ENCODE peak calls at places on chromosomes 4 and X, in eight cellular contexts. B is HCT116, D is breast epithelium, Z is esophagus muscularis mucosa, Y is GM23338, L is GM12878, Q is stomach, N is K562. M is an unnamed sample. For H3K4me1, the result is how much of the 10 kb centered on the place peaks cover.

GRCh38 chrX:40132751-40133150 is 35.0 kb upstream of the BCOR start:
- DNase-seq in L (no peak), D (peak), Z (peak), N (peak), B (peak), Y (no peak), Q (peak), M (no peak)

GRCh38 chr4:169070895-169071218 is 60.8 kb upstream of the CBR4 start:
- DNase-seq in B (no peak), Y (no peak), Q (peak), Z (no peak), L (no peak), N (no peak), D (peak), M (no peak)

GRCh38 chrX:66163849-66164401 is at the start of gene HEPH:
- DNase-seq in Z (no peak), L (peak), B (no peak), Y (peak), N (peak), Q (no peak), D (no peak), M (no peak)

GRCh38 chrX:24767557-24767956 is 73.8 kb downstream of the POLA1 start:
- DNase-seq in Y (no peak), N (no peak), Z (no peak), L (no peak), B (no peak), D (no peak), Q (no peak), M (no peak)

GRCh38 chr4:110247591-110247990 is 49.2 kb upstream of the ELOVL6 start:
- DNase-seq in Z (no peak), D (no peak), L (no peak), Q (no peak), B (no peak), N (no peak), Y (no peak), M (no peak)

GRCh38 chrX:153521034-153521433 is 3.6 kb downstream of the ATP2B3 start:
- DNase-seq in N (no peak), Y (no peak), Q (peak), L (no peak), Z (no peak), B (no peak), D (no peak), M (no peak)

GRCh38 chrX:25275159-25275558 is 259.4 kb upstream of the ARX start:
- DNase-seq in L (no peak), D (no peak), N (no peak), Q (no peak), Z (no peak), B (no peak), Y (no peak), M (no peak)

GRCh38 chrX:38806875-38807601 is 5.8 kb downstream of the MID1IP1 start:
- DNase-seq in N (no peak), Y (peak), B (no peak), L (no peak), D (no peak), Q (no peak), Z (no peak), M (no peak)

GRCh38 chr4:48195853-48196252 is 61.8 kb upstream of the TXK start:
- DNase-seq in D (no peak), N (no peak), Q (no peak), B (no peak), Z (no peak), Y (no peak), L (no peak), M (no peak)
- H3K4me1 ChIP-seq in D (under half), N (half or more), Q (under half), B (under half), Z (under half), Y (under half), L (under half), M (under half)

GRCh38 chr4:67292045-67292444 is 253.3 kb downstream of the CENPC start:
- DNase-seq in Q (no peak), Y (no peak), D (no peak), L (no peak), Z (no peak), N (no peak), B (no peak), M (no peak)
- TF ChIP-seq POLR2AphosphoS5 in Q (no peak), Y (no peak), D (no peak), L (no peak), Z (no peak), N (no peak), B (no peak), M (no peak)

GRCh38 chr4:10114147-10114546 is 2.5 kb downstream of the WDR1 start:
- DNase-seq in D (no peak), Q (no peak), Z (no peak), N (no peak), B (no peak), L (no peak), Y (no peak), M (no peak)

GRCh38 chr4:10115271-10115656 is 1.3 kb downstream of the WDR1 start:
- DNase-seq in D (no peak), Y (no peak), Q (no peak), L (no peak), B (no peak), Z (no peak), N (no peak), M (no peak)

GRCh38 chr4:10113362-10114047 is 3.1 kb downstream of the WDR1 start:
- DNase-seq in D (no peak), Y (no peak), B (no peak), Q (no peak), N (no peak), Z (no peak), L (no peak), M (no peak)

GRCh38 chr4:10115657-10116624 is 658 bp downstream of the WDR1 start:
- DNase-seq in L (peak), B (peak), Z (no peak), Y (peak), N (peak), Q (peak), D (peak), M (peak)

GRCh38 chr4:10114607-10115006 is 2.0 kb downstream of the WDR1 start:
- DNase-seq in D (no peak), Y (no peak), Z (no peak), B (no peak), Q (no peak), N (no peak), L (no peak), M (no peak)
- H3K4me1 ChIP-seq in D (under half), Y (under half), Z (half or more), B (under half), Q (half or more), N (under half), L (under half), M (half or more)

DNA sequence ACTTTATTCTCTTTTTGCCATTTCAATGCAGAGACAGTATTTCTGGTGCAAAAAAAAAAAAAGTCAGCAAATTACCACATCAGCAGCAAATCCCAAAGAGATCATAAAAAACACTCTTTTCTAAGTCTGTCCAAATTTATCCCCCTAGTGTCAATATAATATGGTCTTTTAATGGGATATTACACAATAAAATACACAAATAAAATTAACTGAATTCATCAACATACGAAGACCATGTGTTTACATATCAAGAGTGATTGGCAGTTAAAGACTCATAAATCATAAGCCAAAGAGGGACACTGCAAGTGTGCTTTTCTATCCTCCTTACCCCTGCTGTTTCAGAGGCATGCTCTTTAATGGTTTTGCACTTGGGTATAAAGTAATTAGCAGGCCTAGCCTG is 340.2 kb upstream of the DKK2 start:
- DNase-seq in Z (no peak), D (no peak), L (no peak), Q (no peak), Y (no peak), N (no peak), B (no peak), M (no peak)
- TF ChIP-seq POLR2AphosphoS5 in Z (no peak), D (no peak), L (no peak), Q (no peak), Y (no peak), N (no peak), B (no peak), M (no peak)

GRCh38 chr4:143391261-143391660 is 54.6 kb downstream of the GAB1 start:
- DNase-seq in N (no peak), L (no peak), D (no peak), Q (no peak), Z (no peak), B (no peak), Y (peak), M (no peak)

GRCh38 chr4:143391895-143392294 is 55.2 kb downstream of the GAB1 start:
- DNase-seq in Z (no peak), D (no peak), L (no peak), B (no peak), Y (no peak), N (no peak), Q (no peak), M (no peak)

GRCh38 chr4:143386812-143387211 is 50.1 kb downstream of the GAB1 start:
- DNase-seq in D (no peak), L (no peak), Q (no peak), N (peak), B (no peak), Z (no peak), Y (peak), M (no peak)

GRCh38 chr4:143390764-143391163 is 54.1 kb downstream of the GAB1 start:
- DNase-seq in B (no peak), N (no peak), Z (no peak), D (no peak), Q (no peak), Y (no peak), L (no peak), M (no peak)

DNA sequence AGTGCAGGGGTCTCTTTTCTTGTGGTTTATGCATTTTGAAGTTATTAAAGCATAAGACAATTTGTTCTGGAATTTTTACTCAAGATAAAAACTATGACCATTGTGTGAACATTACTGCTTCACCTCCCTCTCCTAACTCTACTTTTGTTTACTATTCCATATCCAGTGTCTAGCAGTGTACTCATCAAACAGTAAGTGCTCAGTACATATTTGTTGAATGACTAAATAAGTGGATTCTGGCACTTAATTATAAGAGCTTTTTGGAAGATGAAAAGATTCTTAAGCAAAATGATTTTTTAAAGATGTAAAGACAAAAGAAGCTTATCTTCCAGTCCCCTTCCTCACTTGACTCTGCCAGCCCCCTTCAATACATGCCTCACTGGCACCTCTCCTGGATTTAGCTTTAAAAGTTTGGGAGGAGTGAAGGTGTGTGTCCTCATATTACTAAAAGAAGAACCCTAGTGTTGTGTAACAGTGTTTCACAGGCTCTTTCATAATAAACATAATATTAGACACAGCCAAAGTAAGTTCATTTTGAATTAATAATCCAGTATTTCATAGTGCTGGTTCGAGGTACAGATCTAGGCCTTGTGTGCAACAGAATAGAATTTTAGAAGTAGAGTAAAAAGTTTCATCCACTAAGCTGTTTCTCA is 53.0 kb downstream of the GAB1 start:
- DNase-seq in Q (no peak), D (no peak), N (no peak), Y (no peak), B (no peak), Z (no peak), L (no peak), M (no peak)
- H3K4me1 ChIP-seq in Q (half or more), D (under half), N (under half), Y (under half), B (under half), Z (half or more), L (under half), M (under half)